ENCODE peak calls at places on chromosome 6, in four cellular contexts. R is neuronal stem cell, H is mesenchymal stem cell, C is IMR-90. K is an unnamed sample. For H3K4me1, the result is how much of the 10 kb centered on the place peaks cover.

GRCh38 chr6:149045404-149045803 is 272.1 kb upstream of the TAB2 start:
- DNase-seq in R (no peak), H (no peak), C (no peak), K (no peak)

GRCh38 chr6:163780993-163781392 is 366.5 kb downstream of the QKI start:
- DNase-seq in R (peak), H (no peak), C (peak), K (peak)

GRCh38 chr6:38508894-38509293 is 130.8 kb downstream of the BTBD9 start:
- DNase-seq in R (no peak), H (peak), C (peak), K (no peak)

GRCh38 chr6:77123527-77123926 is 339.8 kb downstream of the HTR1B start:
- DNase-seq in R (no peak), H (peak), C (no peak), K (no peak)

GRCh38 chr6:162684961-162685360 is 42.6 kb downstream of the PRKN start:
- DNase-seq in R (no peak), H (no peak), C (no peak), K (no peak)

GRCh38 chr6:72748759-72749158 is 126.9 kb downstream of the KCNQ5 start:
- DNase-seq in R (no peak), H (no peak), C (peak), K (no peak)

GRCh38 chr6:167751579-167752115 is 75.1 kb upstream of the AFDN start:
- DNase-seq in R (no peak), H (no peak), C (no peak), K (no peak)

GRCh38 chr6:78867020-78867369 is 356 bp upstream of the IRAK1BP1 start:
- DNase-seq in R (no peak), H (no peak), C (no peak), K (no peak)

GRCh38 chr6:98137391-98137790 is 697.0 kb upstream of the POU3F2 start:
- DNase-seq in R (no peak), H (no peak), C (no peak), K (peak)

GRCh38 chr6:152050451-152051195 is 243.1 kb downstream of the ESR1 start:
- DNase-seq in R (no peak), H (no peak), C (no peak), K (no peak)

GRCh38 chr6:72414648-72415047 is 207.2 kb upstream of the KCNQ5 start:
- DNase-seq in R (no peak), H (no peak), C (no peak), K (no peak)

GRCh38 chr6:114271405-114271804 is 71.4 kb downstream of the HS3ST5 start:
- DNase-seq in R (no peak), H (no peak), C (no peak), K (no peak)

GRCh38 chr6:113363866-113364265 is 493.3 kb upstream of the MARCKS start:
- DNase-seq in R (no peak), H (no peak), C (peak), K (no peak)

GRCh38 chr6:152975204-152975915 is 7.5 kb downstream of the FBXO5 start:
- DNase-seq in R (no peak), H (peak), C (no peak), K (no peak)

GRCh38 chr6:2222275-2222842 is 23.0 kb downstream of the GMDS start:
- DNase-seq in R (no peak), H (no peak), C (no peak), K (no peak)
- H2AFZ ChIP-seq in R (no peak), H (no peak), C (no peak), K (no peak)

DNA sequence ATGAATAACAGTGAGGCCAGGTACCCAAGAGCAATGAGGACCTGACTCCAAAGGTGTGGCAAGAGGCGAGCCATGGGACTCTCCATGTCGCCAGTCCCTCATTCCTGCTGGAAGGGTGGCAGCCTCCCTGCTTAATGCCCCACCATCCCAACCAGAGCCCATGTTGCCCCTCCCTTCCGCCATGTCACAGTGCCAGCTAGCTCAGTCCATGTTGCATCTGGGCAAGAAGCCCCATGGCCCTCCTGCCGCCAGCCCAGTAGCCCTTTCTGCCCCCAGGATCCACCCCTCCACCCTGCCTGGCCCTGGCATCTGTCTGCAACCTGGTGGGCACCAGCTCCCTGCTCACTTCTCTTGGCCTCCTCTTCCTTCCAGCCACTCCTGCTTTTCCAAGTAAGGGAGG is 6.0 kb upstream of the CPNE5 start:
- DNase-seq in R (no peak), H (no peak), C (no peak), K (no peak)
- H3K4me1 ChIP-seq in R (under half), H (under half), C (under half), K (under half)

GRCh38 chr6:34227656-34228421 is 8.8 kb upstream of the HMGA1 start:
- DNase-seq in R (no peak), H (no peak), C (no peak), K (peak)
- H2AK5ac ChIP-seq in R (peak), H (no peak), C (peak), K (peak)

DNA sequence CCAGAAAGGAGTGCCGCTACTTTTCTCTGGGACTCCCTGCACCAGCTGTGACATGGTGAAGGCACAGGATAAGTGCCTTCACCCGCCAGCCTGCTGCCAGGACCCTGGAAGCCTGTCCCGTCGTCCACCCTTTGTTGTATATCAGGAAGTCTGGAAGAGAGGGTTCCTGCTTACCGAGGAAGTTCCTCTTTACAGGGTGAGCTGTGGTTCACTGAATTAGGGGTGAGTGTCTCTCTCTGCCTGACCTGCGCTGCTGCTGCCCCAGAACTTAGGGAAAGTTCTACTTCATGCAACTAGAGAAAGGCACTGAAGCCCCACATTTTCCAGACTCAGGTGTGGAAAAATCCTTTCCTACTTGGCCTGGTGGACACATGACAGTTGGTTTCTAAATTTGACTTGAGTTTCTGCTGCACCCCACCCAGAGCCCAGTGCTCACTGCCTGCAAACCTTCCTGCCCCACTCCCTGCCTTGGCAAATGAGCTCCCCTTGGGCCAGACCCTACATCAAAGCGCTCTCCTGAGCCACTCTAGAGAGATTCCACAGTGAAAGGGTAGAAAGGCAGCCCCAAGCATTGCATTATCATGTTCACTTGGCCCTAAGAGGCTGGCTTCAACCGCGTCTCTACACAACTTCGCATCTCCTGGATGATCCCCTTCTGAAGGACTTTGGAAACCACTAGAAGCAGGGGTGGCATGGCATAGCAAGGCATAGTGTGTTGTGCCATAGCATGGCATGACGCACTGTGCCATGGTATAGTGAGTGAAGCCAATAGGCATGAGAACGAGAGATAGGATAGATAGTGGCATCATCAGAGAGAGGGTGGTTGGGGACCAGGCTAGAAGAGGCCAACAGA is 215.8 kb upstream of the CDYL start:
- DNase-seq in R (no peak), H (no peak), C (no peak), K (no peak)
- H2AFZ ChIP-seq in R (no peak), H (no peak), C (no peak), K (no peak)

DNA sequence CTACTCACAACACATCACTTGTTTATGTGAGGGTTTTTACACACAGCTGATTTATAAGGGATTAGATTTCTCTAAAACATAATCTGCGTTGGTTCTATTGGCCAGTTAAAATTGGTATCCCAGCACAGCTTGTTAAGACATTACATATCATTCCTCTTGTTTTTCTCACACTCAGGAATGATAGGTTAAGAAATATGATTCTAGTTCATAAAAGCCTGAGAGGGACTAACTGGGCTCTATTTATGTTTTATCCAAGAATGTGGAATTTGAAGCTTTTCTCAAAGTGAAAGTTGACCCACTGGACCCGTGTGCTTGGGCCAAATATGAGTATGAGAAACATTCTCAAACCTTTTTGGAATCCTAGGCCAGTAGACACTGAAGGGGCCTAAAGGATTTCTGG is 117.3 kb downstream of the TMEM170B start:
- DNase-seq in R (no peak), H (peak), C (peak), K (no peak)
- H3K4me1 ChIP-seq in R (under half), H (under half), C (under half), K (under half)

GRCh38 chr6:150710236-150710635 is 110.6 kb downstream of the PLEKHG1 start:
- DNase-seq in R (no peak), H (no peak), C (no peak), K (no peak)

GRCh38 chr6:150713876-150714275 is 114.2 kb downstream of the PLEKHG1 start:
- DNase-seq in R (no peak), H (no peak), C (no peak), K (no peak)

GRCh38 chr6:150711584-150712501 is 112.2 kb downstream of the PLEKHG1 start:
- DNase-seq in R (no peak), H (no peak), C (no peak), K (no peak)

GRCh38 chr6:150712502-150713252 is 113.0 kb downstream of the PLEKHG1 start:
- DNase-seq in R (no peak), H (no peak), C (no peak), K (no peak)

GRCh38 chr6:150711061-150711460 is 111.4 kb downstream of the PLEKHG1 start:
- DNase-seq in R (no peak), H (no peak), C (no peak), K (no peak)
- H2AK5ac ChIP-seq in R (no peak), H (no peak), C (no peak), K (no peak)

GRCh38 chr6:52331793-52332457 is 30.0 kb upstream of the PAQR8 start:
- DNase-seq in R (no peak), H (no peak), C (no peak), K (no peak)

GRCh38 chr6:52335576-52335975 is 26.4 kb upstream of the PAQR8 start:
- DNase-seq in R (no peak), H (no peak), C (no peak), K (no peak)

GRCh38 chr6:52336919-52337561 is 24.9 kb upstream of the PAQR8 start:
- DNase-seq in R (no peak), H (no peak), C (no peak), K (no peak)

GRCh38 chr6:52330470-52330869 is 31.5 kb upstream of the PAQR8 start:
- DNase-seq in R (no peak), H (no peak), C (no peak), K (no peak)

DNA sequence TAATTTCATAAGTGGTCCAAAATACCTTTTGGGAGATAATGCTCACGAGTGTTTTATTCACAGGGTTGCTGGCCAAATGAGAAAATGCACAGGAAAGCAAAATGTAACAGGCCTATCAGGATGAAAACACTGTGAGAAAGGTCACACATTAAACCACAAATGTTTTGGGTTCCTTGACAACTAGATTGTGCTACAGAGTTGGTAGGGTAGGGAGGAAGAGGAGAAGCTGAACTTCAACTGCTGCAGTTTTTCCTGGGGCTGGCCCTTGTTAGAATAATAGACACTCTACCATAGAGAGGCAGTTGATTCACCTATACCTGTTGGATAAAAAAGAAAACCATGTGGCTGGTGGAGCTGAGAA is 28.1 kb upstream of the PAQR8 start:
- DNase-seq in R (no peak), H (no peak), C (no peak), K (no peak)
- H2AFZ ChIP-seq in R (no peak), H (no peak), C (no peak), K (no peak)